ENCODE peak calls at places on chromosomes 1 and 21, in five cellular contexts. L is gastrocnemius medialis, F is mammary epithelial cell, C is adrenal gland, D is cardiac muscle cell. R is an unnamed sample.

GRCh38 chr21:33205476-33205875 is 24.3 kb upstream of the IFNAR2 start:
- DNase-seq in L (no peak), F (no peak), C (no peak), D (no peak), R (no peak)

GRCh38 chr1:232620356-232620841 is 9.5 kb downstream of the SIPA1L2 start:
- DNase-seq in L (peak), F (peak), C (peak), D (peak), R (no peak)

GRCh38 chr1:109886827-109887226 is 23.8 kb upstream of the CSF1 start:
- DNase-seq in L (no peak), F (no peak), C (no peak), D (no peak), R (no peak)

GRCh38 chr1:157312270-157312812 is 174.1 kb upstream of the ETV3 start:
- DNase-seq in L (no peak), F (no peak), C (no peak), D (peak), R (no peak)

GRCh38 chr1:201468844-201469644 is at the start of gene PHLDA3:
- DNase-seq in L (peak), F (peak), C (peak), D (peak), R (peak)

GRCh38 chr1:171167785-171168184 is 17.3 kb upstream of the FMO2 start:
- DNase-seq in L (no peak), F (no peak), C (no peak), D (no peak), R (no peak)

GRCh38 chr1:153799566-153800465 is 24.6 kb downstream of the SLC27A3 start:
- DNase-seq in L (no peak), F (no peak), C (no peak), D (no peak), R (no peak)

GRCh38 chr1:200029035-200029623 is 1.6 kb downstream of the NR5A2 start:
- DNase-seq in L (no peak), F (peak), C (no peak), D (peak), R (no peak)

GRCh38 chr1:39310015-39310414 is 105.5 kb downstream of the MACF1 start:
- DNase-seq in L (no peak), F (no peak), C (no peak), D (no peak), R (no peak)

GRCh38 chr1:101482306-101482705 is 245.5 kb downstream of the S1PR1 start:
- DNase-seq in L (no peak), F (no peak), C (no peak), D (no peak), R (no peak)

GRCh38 chr1:70353641-70354331 is 736 bp downstream of the ANKRD13C start:
- DNase-seq in L (peak), F (peak), C (no peak), D (peak), R (no peak)

GRCh38 chr1:155976062-155976912 is 2.1 kb downstream of the ARHGEF2 start:
- DNase-seq in L (no peak), F (peak), C (no peak), D (peak), R (no peak)

GRCh38 chr1:229192031-229192430 is 78.9 kb upstream of the RAB4A start:
- DNase-seq in L (no peak), F (peak), C (no peak), D (peak), R (no peak)

GRCh38 chr1:93471284-93471683 is 23.4 kb downstream of the FNBP1L start:
- DNase-seq in L (no peak), F (no peak), C (no peak), D (no peak), R (no peak)

DNA sequence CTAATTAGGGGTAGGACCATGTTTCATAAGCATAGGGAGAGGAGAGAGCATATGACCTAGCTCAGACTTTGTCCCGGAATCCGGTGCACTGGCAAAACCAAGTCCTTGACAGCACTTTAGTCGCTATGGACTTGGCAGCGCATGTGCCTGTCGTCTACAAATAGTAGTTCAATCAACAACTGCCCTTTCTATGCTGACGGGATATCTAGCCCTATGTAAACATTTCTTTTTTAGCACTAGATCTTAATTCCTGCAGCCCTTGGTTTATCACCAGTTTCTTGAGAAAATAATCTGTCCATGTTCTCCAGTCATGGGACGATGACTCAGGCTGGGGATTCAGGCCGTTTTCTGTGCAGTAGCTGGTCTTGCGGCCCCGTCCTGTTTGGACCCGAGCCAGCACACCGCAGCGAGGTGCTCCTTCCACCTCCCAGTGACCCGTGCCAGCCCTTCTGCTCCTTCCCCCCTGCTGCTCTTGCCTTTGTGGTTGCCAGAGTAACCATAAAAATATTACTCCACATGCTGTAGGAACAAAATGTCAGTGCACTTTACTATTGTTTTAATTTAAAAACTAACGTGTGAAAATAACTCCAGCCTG is 8.6 kb upstream of the MT1HL1 start:
- DNase-seq in L (no peak), F (peak), C (no peak), D (peak), R (peak)
- H3K4me3 ChIP-seq in L (no peak), F (no peak), C (no peak), D (no peak), R (peak)

GRCh38 chr1:115283681-115284146 is 54.3 kb downstream of the NGF start:
- DNase-seq in L (no peak), F (no peak), C (no peak), D (no peak), R (no peak)
- H3K4me3 ChIP-seq in L (no peak), F (no peak), C (no peak), D (no peak), R (peak)

GRCh38 chr1:8423702-8424538 is 106.0 kb downstream of the SLC45A1 start:
- DNase-seq in L (no peak), F (peak), C (peak), D (peak), R (peak)

GRCh38 chr1:8424539-8425116 is 106.7 kb downstream of the SLC45A1 start:
- DNase-seq in L (peak), F (peak), C (no peak), D (no peak), R (peak)

GRCh38 chr1:8425781-8426161 is 107.9 kb downstream of the SLC45A1 start:
- DNase-seq in L (no peak), F (no peak), C (no peak), D (no peak), R (no peak)

GRCh38 chr1:8426996-8427395 is 109.1 kb downstream of the SLC45A1 start:
- DNase-seq in L (no peak), F (no peak), C (no peak), D (no peak), R (no peak)

GRCh38 chr1:8425150-8425780 is 107.4 kb downstream of the SLC45A1 start:
- DNase-seq in L (peak), F (no peak), C (no peak), D (no peak), R (no peak)
- H3K4me3 ChIP-seq in L (peak), F (no peak), C (no peak), D (no peak), R (peak)

DNA sequence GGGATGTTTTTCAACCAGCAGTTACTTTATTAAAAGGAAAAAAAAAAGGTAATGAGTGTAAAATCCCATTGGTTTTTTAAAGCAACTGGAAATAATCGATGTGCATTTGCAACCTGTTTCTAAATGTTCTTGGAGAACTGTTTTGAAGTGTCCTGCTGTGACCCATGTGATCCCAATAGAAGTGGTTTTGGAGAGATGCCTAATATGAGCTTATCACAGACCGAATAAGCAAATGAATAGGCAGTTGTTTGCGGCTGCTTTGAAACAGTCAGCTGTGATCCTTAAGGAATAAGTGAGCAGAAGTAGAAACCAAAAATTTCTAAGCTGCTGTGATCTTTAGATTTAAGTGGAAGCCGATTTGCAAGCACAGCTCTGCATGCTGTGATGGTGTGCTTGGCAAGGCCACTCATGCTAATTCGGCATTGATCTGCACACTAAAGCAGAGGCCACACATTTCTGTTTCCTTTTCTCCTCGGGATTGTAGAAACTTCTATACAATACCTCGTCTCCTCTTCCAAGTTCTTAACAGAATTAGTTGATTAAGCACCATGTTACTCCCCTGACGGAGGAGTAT is 329.5 kb upstream of the DUSP10 start:
- DNase-seq in L (no peak), F (no peak), C (no peak), D (peak), R (no peak)
- H3K4me3 ChIP-seq in L (no peak), F (no peak), C (no peak), D (no peak), R (no peak)

GRCh38 chr1:225880210-225880584 is 2.0 kb downstream of the TMEM63A start:
- DNase-seq in L (peak), F (no peak), C (no peak), D (no peak), R (no peak)
- H3K4me3 ChIP-seq in L (no peak), F (no peak), C (no peak), D (no peak), R (peak)

GRCh38 chr21:43864806-43865470 is at the start of gene AGPAT3:
- DNase-seq in L (no peak), F (no peak), C (no peak), D (no peak), R (no peak)
- H3K4me3 ChIP-seq in L (peak), F (peak), C (peak), D (peak), R (peak)

GRCh38 chr1:113872219-113872934 is 865 bp upstream of the PTPN22 start:
- DNase-seq in L (no peak), F (no peak), C (no peak), D (peak), R (no peak)
- H3K4me3 ChIP-seq in L (no peak), F (no peak), C (no peak), D (no peak), R (no peak)

R was measured in thoracic aorta.